ENCODE peak calls at places on chromosomes 13 and 19, in six cellular contexts. V is ascending aorta, B is Peyer's patch, H is brain microvascular endothelial cell, W is H1, I is transverse colon. L is an unnamed sample.

GRCh38 chr19:45505151-45505995 is 1.9 kb upstream of the VASP start:
- DNase-seq in V (no peak), B (no peak), H (peak; percentile 54), W (no peak), I (no peak), L (no peak)

GRCh38 chr13:112141643-112142400 is 74.9 kb downstream of the SOX1 start:
- DNase-seq in V (no peak), B (no peak), H (no peak), W (no peak), I (peak; percentile 23), L (no peak)

GRCh38 chr13:28805193-28805819 is 14.8 kb upstream of the MTUS2 start:
- DNase-seq in V (no peak), B (peak; percentile 53), H (no peak), W (peak; percentile 96), I (no peak), L (no peak)

GRCh38 chr19:13091400-13092161 is 11.1 kb downstream of the LYL1 start:
- DNase-seq in V (peak; percentile 94), B (no peak), H (peak; percentile 82), W (peak; percentile 65), I (no peak), L (no peak)

GRCh38 chr19:10086904-10087256 is 763 bp downstream of the SHFL start:
- DNase-seq in V (no peak), B (no peak), H (no peak), W (no peak), I (no peak), L (peak; percentile 29)

GRCh38 chr13:73618275-73618865 is 515.8 kb downstream of the KLF12 start:
- DNase-seq in V (no peak), B (peak; percentile 56), H (no peak), W (no peak), I (peak; percentile 51), L (no peak)

GRCh38 chr13:83730674-83731073 is 151.6 kb downstream of the SLITRK1 start:
- DNase-seq in V (no peak), B (no peak), H (no peak), W (no peak), I (no peak), L (no peak)

GRCh38 chr19:40321076-40321475 is 27.1 kb downstream of the C19orf47 start:
- DNase-seq in V (no peak), B (no peak), H (no peak), W (no peak), I (no peak), L (no peak)

GRCh38 chr13:61700663-61701062 is 285.0 kb upstream of the PCDH20 start:
- DNase-seq in V (no peak), B (no peak), H (no peak), W (no peak), I (no peak), L (no peak)

GRCh38 chr19:41958367-41959055 is 610 bp downstream of the RABAC1 start:
- DNase-seq in V (peak; percentile 91), B (peak; percentile 96), H (peak; percentile 74), W (peak; percentile 97), I (peak; percentile 96), L (peak; percentile 80)

GRCh38 chr19:14381689-14382474 is 638 bp downstream of the ADGRE5 start:
- DNase-seq in V (peak; percentile 87), B (peak; percentile 71), H (peak; percentile 52), W (no peak), I (peak; percentile 81), L (peak; percentile 72)

GRCh38 chr13:113548171-113548641 is 36.3 kb upstream of the TFDP1 start:
- DNase-seq in V (peak; percentile 62), B (no peak), H (no peak), W (peak; percentile 49), I (peak; percentile 6), L (no peak)

GRCh38 chr13:49927755-49928154 is 8.4 kb downstream of the SPRYD7 start:
- DNase-seq in V (no peak), B (no peak), H (peak; percentile 57), W (no peak), I (no peak), L (no peak)

GRCh38 chr13:111505175-111505777 is 184.8 kb downstream of the TEX29 start:
- DNase-seq in V (no peak), B (no peak), H (no peak), W (peak; percentile 77), I (no peak), L (no peak)

GRCh38 chr19:52336976-52337375 is 933 bp downstream of the ZNF610 start:
- DNase-seq in V (no peak), B (no peak), H (no peak), W (no peak), I (no peak), L (no peak)

DNA sequence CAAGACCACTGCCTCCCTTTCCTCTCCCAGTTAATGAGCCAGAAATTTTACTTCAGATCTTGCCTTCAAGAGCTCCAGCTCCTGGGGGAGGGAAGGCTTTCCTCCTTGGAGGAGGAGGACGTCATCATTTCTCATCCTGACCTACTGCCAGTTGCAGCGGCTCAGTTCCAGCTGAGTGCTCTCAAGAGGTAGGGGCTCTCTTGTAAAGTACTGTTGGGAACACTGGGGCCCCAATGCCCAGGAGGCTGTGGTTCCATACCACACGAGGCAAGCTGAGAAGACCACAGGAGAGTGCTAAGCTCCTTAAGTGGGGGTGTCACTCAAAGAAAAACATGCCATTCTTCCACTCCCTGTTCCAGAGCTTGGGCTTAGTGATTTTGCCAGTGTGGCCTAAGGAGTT is 36.2 kb downstream of the METTL21C start:
- DNase-seq in V (no peak), B (no peak), H (no peak), W (no peak), I (no peak), L (no peak)
- H3K27ac ChIP-seq in V (no peak overlapping the region), B (no peak overlapping the region), H (no peak overlapping the region), W (no peak overlapping the region), I (no peak overlapping the region), L (no peak overlapping the region)

DNA sequence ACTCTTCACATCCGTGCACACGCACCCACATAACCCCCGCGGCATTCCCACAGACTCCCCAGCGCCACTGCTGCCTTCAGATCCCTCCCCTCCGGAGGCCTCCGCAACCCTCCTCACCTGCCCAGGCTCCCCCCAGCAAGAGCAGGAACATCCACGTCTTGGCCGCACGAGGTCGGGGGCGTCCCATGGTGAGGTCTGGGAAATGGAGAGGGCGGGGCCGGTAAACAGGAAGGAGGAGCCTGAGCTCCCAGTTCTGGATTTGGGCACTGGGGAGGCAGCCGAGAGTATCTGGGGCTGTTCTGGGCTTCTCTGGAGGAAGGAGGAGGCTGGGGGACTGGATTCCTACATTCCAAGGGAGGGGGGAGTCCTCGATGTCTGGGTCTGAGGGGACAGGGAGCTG is 423 bp downstream of the KLK8 start:
- DNase-seq in V (no peak), B (no peak), H (no peak), W (peak; percentile 67), I (no peak), L (no peak)
- TF ChIP-seq CTCF in V (no peak), B (no peak), H (no peak), W (peak; percentile 8), I (no peak), L (no peak)

GRCh38 chr13:110390572-110390971 is 83.5 kb downstream of the COL4A2 start:
- DNase-seq in V (no peak), B (no peak), H (peak; percentile 87), W (no peak), I (no peak), L (no peak)
- H3K27ac ChIP-seq in V (peak overlapping the region; percentile 98), B (no peak overlapping the region), H (peak overlapping the region; percentile 100), W (no peak overlapping the region), I (peak overlapping the region; percentile 77), L (no peak overlapping the region)

GRCh38 chr19:534088-534487 is 2.5 kb downstream of the CDC34 start:
- DNase-seq in V (no peak), B (no peak), H (no peak), W (no peak), I (peak; percentile 14), L (no peak)

GRCh38 chr19:531753-532571 is at the start of gene CDC34:
- DNase-seq in V (no peak), B (no peak), H (no peak), W (no peak), I (peak; percentile 26), L (no peak)

GRCh38 chr19:533485-534058 is 2.0 kb downstream of the CDC34 start:
- DNase-seq in V (no peak), B (no peak), H (no peak), W (no peak), I (no peak), L (no peak)

GRCh38 chr19:531009-531752 is 379 bp upstream of the CDC34 start:
- DNase-seq in V (peak; percentile 89), B (peak; percentile 91), H (peak; percentile 49), W (peak; percentile 94), I (peak; percentile 90), L (peak; percentile 76)

GRCh38 chr19:532578-533484 is 1.3 kb downstream of the CDC34 start:
- DNase-seq in V (peak; percentile 84), B (peak; percentile 70), H (peak; percentile 54), W (peak; percentile 72), I (peak; percentile 68), L (peak; percentile 20)
- TF ChIP-seq CTCF in V (peak; percentile 34), B (peak; percentile 27), H (peak; percentile 76), W (peak; percentile 30), I (peak; percentile 71), L (peak; percentile 52)